ENCODE peak calls at places on chromosomes 1 and 21, in four cellular contexts. One of them, this sample, is unnamed. For H3K27me3, the result is how much of the 10 kb centered on the place peaks cover.

GRCh38 chr1:211920141-211920572 is 89.6 kb upstream of the LPGAT1 start:
- DNase-seq in tibial artery: peak
- DNase-seq in GM12878: no peak
- DNase-seq in astrocyte: peak
- DNase-seq in this sample: no peak

GRCh38 chr1:9112961-9113880 is 15.7 kb downstream of the GPR157 start:
- DNase-seq in tibial artery: no peak
- DNase-seq in GM12878: no peak
- DNase-seq in astrocyte: no peak
- DNase-seq in this sample: no peak

GRCh38 chr1:175678471-175678870 is 64.9 kb downstream of the TNR start:
- DNase-seq in tibial artery: no peak
- DNase-seq in GM12878: no peak
- DNase-seq in astrocyte: no peak
- DNase-seq in this sample: no peak

GRCh38 chr21:34728479-34728878 is 59.7 kb downstream of the CLIC6 start:
- DNase-seq in tibial artery: no peak
- DNase-seq in GM12878: no peak
- DNase-seq in astrocyte: no peak
- DNase-seq in this sample: no peak

GRCh38 chr1:183778568-183779433 is 26.1 kb upstream of the RGL1 start:
- DNase-seq in tibial artery: no peak
- DNase-seq in GM12878: no peak
- DNase-seq in astrocyte: no peak
- DNase-seq in this sample: no peak

GRCh38 chr1:9331558-9332346 is 39.1 kb downstream of the SPSB1 start:
- DNase-seq in tibial artery: no peak
- DNase-seq in GM12878: no peak
- DNase-seq in astrocyte: peak
- DNase-seq in this sample: no peak

GRCh38 chr21:42829954-42830353 is 49.4 kb downstream of the WDR4 start:
- DNase-seq in tibial artery: no peak
- DNase-seq in GM12878: no peak
- DNase-seq in astrocyte: no peak
- DNase-seq in this sample: no peak

GRCh38 chr1:913491-914252 is 10.1 kb upstream of the SAMD11 start:
- DNase-seq in tibial artery: peak
- DNase-seq in GM12878: no peak
- DNase-seq in astrocyte: no peak
- DNase-seq in this sample: peak

GRCh38 chr1:156643266-156644092 is 1.6 kb downstream of the BCAN start:
- DNase-seq in tibial artery: no peak
- DNase-seq in GM12878: no peak
- DNase-seq in astrocyte: no peak
- DNase-seq in this sample: no peak

GRCh38 chr1:241706967-241707366 is 54.9 kb downstream of the WDR64 start:
- DNase-seq in tibial artery: no peak
- DNase-seq in GM12878: no peak
- DNase-seq in astrocyte: peak
- DNase-seq in this sample: no peak

GRCh38 chr21:40846057-40846456 is 901 bp downstream of the DSCAM start:
- DNase-seq in tibial artery: no peak
- DNase-seq in GM12878: no peak
- DNase-seq in astrocyte: no peak
- DNase-seq in this sample: no peak

GRCh38 chr1:21635138-21635535 is 34.0 kb downstream of the RAP1GAP start:
- DNase-seq in tibial artery: no peak
- DNase-seq in GM12878: no peak
- DNase-seq in astrocyte: no peak
- DNase-seq in this sample: no peak

GRCh38 chr1:56376188-56376984 is 203.0 kb downstream of the PLPP3 start:
- DNase-seq in tibial artery: peak
- DNase-seq in GM12878: no peak
- DNase-seq in astrocyte: peak
- DNase-seq in this sample: no peak

GRCh38 chr1:220966473-220966872 is 87.2 kb downstream of the HLX start:
- DNase-seq in tibial artery: no peak
- DNase-seq in GM12878: no peak
- DNase-seq in astrocyte: no peak
- DNase-seq in this sample: no peak

GRCh38 chr21:41640756-41641509 is 125.9 kb downstream of the RIPK4 start:
- DNase-seq in tibial artery: no peak
- DNase-seq in GM12878: no peak
- DNase-seq in astrocyte: peak
- DNase-seq in this sample: no peak

GRCh38 chr21:38993561-38993960 is 187.8 kb downstream of the ETS2 start:
- DNase-seq in tibial artery: peak
- DNase-seq in GM12878: no peak
- DNase-seq in astrocyte: peak
- DNase-seq in this sample: no peak

GRCh38 chr1:113233441-113233840 is 156.9 kb upstream of the MAGI3 start:
- DNase-seq in tibial artery: no peak
- DNase-seq in GM12878: no peak
- DNase-seq in astrocyte: no peak
- DNase-seq in this sample: no peak

GRCh38 chr1:158554352-158554751 is at the start of gene OR6Y1:
- DNase-seq in tibial artery: no peak
- DNase-seq in GM12878: no peak
- DNase-seq in astrocyte: no peak
- DNase-seq in this sample: no peak

GRCh38 chr1:3170566-3171453 is 101.8 kb downstream of the PRDM16 start:
- DNase-seq in tibial artery: peak
- DNase-seq in GM12878: no peak
- DNase-seq in astrocyte: peak
- DNase-seq in this sample: no peak

GRCh38 chr1:94142022-94142421 is 21.1 kb upstream of the ABCA4 start:
- DNase-seq in tibial artery: no peak
- DNase-seq in GM12878: no peak
- DNase-seq in astrocyte: peak
- DNase-seq in this sample: no peak

GRCh38 chr1:220527279-220528048 is 472 bp upstream of the MARK1 start:
- DNase-seq in tibial artery: peak
- DNase-seq in GM12878: no peak
- DNase-seq in astrocyte: peak
- DNase-seq in this sample: peak

GRCh38 chr1:180636138-180636537 is 4.3 kb downstream of the XPR1 start:
- DNase-seq in tibial artery: no peak
- DNase-seq in GM12878: no peak
- DNase-seq in astrocyte: no peak
- DNase-seq in this sample: no peak

GRCh38 chr1:8727809-8728213 is 89.6 kb downstream of the RERE start:
- DNase-seq in tibial artery: no peak
- DNase-seq in GM12878: no peak
- DNase-seq in astrocyte: no peak
- DNase-seq in this sample: no peak

GRCh38 chr1:150543500-150544143 is 5.6 kb upstream of the ADAMTSL4 start:
- DNase-seq in tibial artery: peak
- DNase-seq in GM12878: no peak
- DNase-seq in astrocyte: no peak
- DNase-seq in this sample: no peak

GRCh38 chr21:34157456-34158025 is 84.2 kb downstream of the MRPS6 start:
- DNase-seq in tibial artery: no peak
- DNase-seq in GM12878: no peak
- DNase-seq in astrocyte: no peak
- DNase-seq in this sample: no peak

GRCh38 chr1:66168919-66169725 is 364.8 kb upstream of the SGIP1 start:
- DNase-seq in tibial artery: no peak
- DNase-seq in GM12878: no peak
- DNase-seq in astrocyte: peak
- DNase-seq in this sample: no peak

DNA sequence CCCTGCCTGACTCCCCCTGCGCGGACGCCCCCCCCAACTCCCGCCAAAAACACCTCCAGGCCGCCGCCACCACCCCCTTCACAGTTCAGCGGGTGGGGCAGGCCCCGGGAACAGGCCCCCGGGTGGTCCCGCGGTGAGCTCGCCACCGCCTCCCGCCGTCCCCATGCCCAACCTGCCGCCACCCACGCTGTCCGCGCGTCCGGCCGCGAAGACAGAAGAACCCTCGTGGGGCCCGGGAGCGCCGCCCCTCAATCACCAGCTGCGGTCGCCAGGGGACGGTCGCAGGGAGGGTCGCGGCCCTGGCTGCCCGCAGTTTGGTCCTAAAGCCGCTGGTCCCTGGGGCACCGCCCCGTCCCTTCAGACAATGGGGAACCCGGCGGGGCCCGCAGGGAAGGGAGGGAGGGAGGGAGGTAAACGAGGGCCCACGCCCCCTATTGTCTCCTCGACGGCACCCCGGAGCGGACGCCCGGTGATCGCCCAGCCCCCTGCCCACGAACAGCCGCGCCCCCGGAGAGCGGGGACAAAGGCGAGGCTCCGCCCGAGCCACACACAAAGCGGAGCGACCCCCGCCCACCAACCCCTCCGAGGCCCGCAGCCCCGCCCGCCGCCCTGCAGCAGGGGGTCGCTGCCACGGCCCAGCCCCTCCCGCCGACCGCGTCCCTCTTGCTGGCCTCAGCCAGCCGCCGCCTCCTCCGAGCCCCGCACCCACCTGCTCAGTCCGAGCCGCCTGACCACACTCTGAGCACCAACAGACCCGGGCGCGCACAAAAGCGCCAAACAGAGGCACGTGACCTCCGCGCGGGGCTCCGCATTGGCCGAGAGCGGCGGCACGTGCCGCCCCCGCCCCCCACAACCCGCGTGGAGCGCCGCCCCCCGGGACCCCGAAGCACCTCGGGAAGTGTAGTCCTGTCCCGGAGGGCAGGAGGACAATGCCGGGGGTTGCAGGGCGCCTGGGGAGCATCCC is at the start of gene STMN1:
- DNase-seq in tibial artery: peak
- DNase-seq in GM12878: peak
- DNase-seq in astrocyte: peak
- DNase-seq in this sample: peak
- TF ChIP-seq CTCF in tibial artery: no peak
- TF ChIP-seq CTCF in GM12878: peak
- TF ChIP-seq CTCF in astrocyte: no peak
- TF ChIP-seq CTCF in this sample: no peak

GRCh38 chr21:33132054-33132453 is 62.1 kb downstream of the OLIG1 start:
- DNase-seq in tibial artery: no peak
- DNase-seq in GM12878: no peak
- DNase-seq in astrocyte: no peak
- DNase-seq in this sample: no peak

GRCh38 chr21:33127154-33127893 is 57.4 kb downstream of the OLIG1 start:
- DNase-seq in tibial artery: peak
- DNase-seq in GM12878: peak
- DNase-seq in astrocyte: peak
- DNase-seq in this sample: no peak

GRCh38 chr21:33126569-33126968 is 56.6 kb downstream of the OLIG1 start:
- DNase-seq in tibial artery: no peak
- DNase-seq in GM12878: no peak
- DNase-seq in astrocyte: no peak
- DNase-seq in this sample: no peak

GRCh38 chr21:33125981-33126380 is 56.0 kb downstream of the OLIG1 start:
- DNase-seq in tibial artery: no peak
- DNase-seq in GM12878: no peak
- DNase-seq in astrocyte: no peak
- DNase-seq in this sample: no peak

DNA sequence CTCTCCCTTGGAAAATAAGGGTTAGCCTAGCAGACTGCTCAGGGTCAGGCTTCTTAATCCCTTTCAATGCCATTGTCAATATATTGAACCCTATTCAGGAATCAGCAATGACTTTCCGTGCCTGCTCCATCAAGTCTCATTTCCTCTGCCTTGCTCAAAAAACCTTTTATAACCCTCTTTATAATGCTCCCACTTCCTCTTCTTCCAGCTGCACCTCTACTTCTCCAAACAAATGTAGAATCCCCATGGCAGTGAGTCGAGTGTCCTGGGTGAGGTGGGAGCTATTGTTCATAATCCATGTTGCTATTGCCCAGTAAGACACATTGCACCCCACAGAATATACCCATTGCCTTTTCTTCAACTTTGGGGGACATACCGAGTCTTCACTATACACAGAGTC is 58.6 kb downstream of the OLIG1 start:
- DNase-seq in tibial artery: no peak
- DNase-seq in GM12878: no peak
- DNase-seq in astrocyte: no peak
- DNase-seq in this sample: no peak
- H3K27me3 ChIP-seq in tibial artery: half or more
- H3K27me3 ChIP-seq in GM12878: under half
- H3K27me3 ChIP-seq in astrocyte: under half
- H3K27me3 ChIP-seq in this sample: under half

DNA sequence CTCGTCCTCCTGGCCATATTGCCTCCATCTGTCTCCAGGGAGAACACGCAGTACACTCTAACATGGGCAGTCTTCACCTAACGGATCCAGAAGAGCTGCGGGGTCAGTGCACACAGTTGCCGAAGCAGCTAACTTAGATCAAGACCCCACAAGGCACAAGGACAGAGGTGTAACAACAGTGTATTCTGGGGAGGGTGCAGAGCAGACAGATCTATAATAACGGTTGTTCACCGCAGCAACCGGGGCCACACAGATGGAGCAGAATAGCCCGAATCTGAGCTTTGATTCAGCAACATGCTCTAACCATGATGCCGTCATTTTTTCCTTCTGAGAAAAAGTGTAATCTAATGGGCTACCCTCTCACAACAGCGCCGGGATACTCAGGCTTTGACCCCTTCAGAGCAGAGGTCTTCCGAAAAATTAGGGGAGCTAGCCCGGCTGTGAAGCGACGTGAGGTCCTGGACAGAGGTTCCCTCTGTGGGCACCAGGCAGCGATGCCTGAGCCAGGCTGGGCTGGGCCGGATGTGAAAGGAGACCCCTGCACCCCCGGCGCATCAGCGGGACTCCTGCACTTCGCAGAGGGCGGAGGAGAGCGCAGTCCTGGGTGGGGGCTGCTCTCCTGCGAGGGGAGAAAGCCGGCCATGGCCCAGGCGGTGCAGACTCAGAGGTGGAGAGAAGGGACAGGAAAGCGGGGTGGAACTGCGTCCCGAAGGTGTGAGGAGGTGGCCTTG is 57.5 kb downstream of the BCL9 start:
- DNase-seq in tibial artery: peak
- DNase-seq in GM12878: no peak
- DNase-seq in astrocyte: peak
- DNase-seq in this sample: no peak
- TF ChIP-seq CTCF in tibial artery: no peak
- TF ChIP-seq CTCF in GM12878: no peak
- TF ChIP-seq CTCF in astrocyte: no peak
- TF ChIP-seq CTCF in this sample: no peak

GRCh38 chr1:39488801-39489566 is 2.5 kb upstream of the BMP8A start:
- DNase-seq in tibial artery: no peak
- DNase-seq in GM12878: no peak
- DNase-seq in astrocyte: no peak
- DNase-seq in this sample: no peak
- H3K27me3 ChIP-seq in tibial artery: under half
- H3K27me3 ChIP-seq in GM12878: under half
- H3K27me3 ChIP-seq in astrocyte: under half
- H3K27me3 ChIP-seq in this sample: under half

This sample was measured in GM06990.